ENCODE peak calls at places on chromosomes 16 and 17, in seven cellular contexts. F is lung, P is H1, V is upper lobe of right lung, H is esophagus squamous epithelium, U is A673, K is psoas muscle. C is an unnamed sample.
A peak's percentile ranks its signal among the peaks of the same experiment; 100 is the strongest.

GRCh38 chr17:76394166-76394565 is 9.8 kb downstream of the SPHK1 start:
- DNase-seq in F (no peak), P (no peak), V (no peak), H (no peak), U (no peak), K (no peak), C (no peak)

GRCh38 chr16:1082952-1083675 is 10.6 kb downstream of the SSTR5 start:
- DNase-seq in F (no peak), P (no peak), V (no peak), H (no peak), U (no peak), K (no peak), C (no peak)

GRCh38 chr16:67296422-67296821 is 17.1 kb downstream of the PLEKHG4 start:
- DNase-seq in F (no peak), P (no peak), V (no peak), H (no peak), U (no peak), K (no peak), C (no peak)

GRCh38 chr17:20066253-20066652 is 57.1 kb downstream of the SPECC1 start:
- DNase-seq in F (no peak), P (no peak), V (no peak), H (no peak), U (no peak), K (peak; percentile 76), C (no peak)

GRCh38 chr16:11669380-11670146 is 1.3 kb downstream of the SNN start:
- DNase-seq in F (peak; percentile 59), P (no peak), V (no peak), H (no peak), U (no peak), K (peak; percentile 85), C (no peak)

GRCh38 chr17:56540791-56541190 is 52.7 kb upstream of the NOG start:
- DNase-seq in F (no peak), P (no peak), V (no peak), H (no peak), U (no peak), K (no peak), C (no peak)

GRCh38 chr17:75704963-75705875 is 16.0 kb upstream of the ITGB4 start:
- DNase-seq in F (no peak), P (no peak), V (no peak), H (no peak), U (no peak), K (no peak), C (no peak)

GRCh38 chr16:70163596-70163995 is 10.0 kb upstream of the CLEC18C start:
- DNase-seq in F (peak; percentile 29), P (no peak), V (no peak), H (no peak), U (no peak), K (no peak), C (no peak)

GRCh38 chr16:14301150-14302030 is 230.3 kb downstream of the MRTFB start:
- DNase-seq in F (no peak), P (no peak), V (peak; percentile 69), H (no peak), U (no peak), K (peak; percentile 74), C (no peak)

GRCh38 chr17:3828151-3828851 is 17.7 kb downstream of the NCBP3 start:
- DNase-seq in F (no peak), P (no peak), V (no peak), H (no peak), U (no peak), K (no peak), C (no peak)

GRCh38 chr17:30541802-30542201 is 64.6 kb downstream of the GOSR1 start:
- DNase-seq in F (no peak), P (peak; percentile 38), V (no peak), H (no peak), U (no peak), K (no peak), C (no peak)

GRCh38 chr16:48277158-48277557 is 29.8 kb upstream of the ABCC11 start:
- DNase-seq in F (no peak), P (no peak), V (no peak), H (no peak), U (no peak), K (no peak), C (no peak)

GRCh38 chr17:41777157-41777578 is 9.3 kb downstream of the JUP start:
- DNase-seq in F (no peak), P (peak; percentile 56), V (no peak), H (no peak), U (no peak), K (peak; percentile 85), C (no peak)

GRCh38 chr17:30716461-30717289 is 107.8 kb downstream of the CRLF3 start:
- DNase-seq in F (no peak), P (no peak), V (peak; percentile 60), H (no peak), U (no peak), K (peak; percentile 32), C (no peak)

GRCh38 chr17:29379084-29379811 is 10.9 kb upstream of the TAOK1 start:
- DNase-seq in F (no peak), P (no peak), V (no peak), H (no peak), U (peak; percentile 72), K (no peak), C (no peak)

GRCh38 chr16:49489686-49490320 is 116.2 kb downstream of the C16orf78 start:
- DNase-seq in F (no peak), P (no peak), V (peak; percentile 39), H (no peak), U (no peak), K (peak; percentile 42), C (no peak)

GRCh38 chr17:44170135-44170498 is 387 bp upstream of the ASB16 start:
- DNase-seq in F (no peak), P (no peak), V (no peak), H (no peak), U (no peak), K (no peak), C (no peak)

GRCh38 chr17:67434061-67434525 is 57.0 kb downstream of the PITPNC1 start:
- DNase-seq in F (peak; percentile 36), P (no peak), V (peak; percentile 76), H (no peak), U (peak; percentile 81), K (no peak), C (no peak)

GRCh38 chr17:9244066-9245052 is 223.0 kb downstream of the NTN1 start:
- DNase-seq in F (no peak), P (no peak), V (peak; percentile 75), H (no peak), U (no peak), K (peak; percentile 77), C (no peak)

GRCh38 chr16:67915831-67916723 is 15.6 kb downstream of the CTRL start:
- DNase-seq in F (no peak), P (no peak), V (no peak), H (no peak), U (no peak), K (no peak), C (no peak)

GRCh38 chr17:14522795-14523387 is 222.0 kb downstream of the HS3ST3B1 start:
- DNase-seq in F (no peak), P (no peak), V (no peak), H (no peak), U (no peak), K (no peak), C (no peak)

GRCh38 chr17:15263206-15263579 is 1.9 kb downstream of the PMP22 start:
- DNase-seq in F (peak; percentile 78), P (no peak), V (peak; percentile 78), H (peak; percentile 15), U (peak; percentile 4), K (peak; percentile 97), C (no peak)

GRCh38 chr17:61239261-61239660 is 160.4 kb upstream of the TBX2 start:
- DNase-seq in F (no peak), P (no peak), V (no peak), H (no peak), U (no peak), K (no peak), C (no peak)

GRCh38 chr16:72753883-72754282 is 294.0 kb downstream of the ZFHX3 start:
- DNase-seq in F (no peak), P (no peak), V (no peak), H (no peak), U (no peak), K (no peak), C (no peak)

GRCh38 chr16:15829460-15829859 is 27.4 kb downstream of the MYH11 start:
- DNase-seq in F (peak; percentile 40), P (no peak), V (peak; percentile 65), H (no peak), U (no peak), K (peak; percentile 78), C (no peak)

GRCh38 chr16:66357523-66357928 is 9.0 kb upstream of the CDH5 start:
- DNase-seq in F (peak; percentile 56), P (no peak), V (no peak), H (no peak), U (peak; percentile 87), K (no peak), C (peak; percentile 47)

GRCh38 chr17:17921192-17922082 is 50.8 kb downstream of the TOM1L2 start:
- DNase-seq in F (no peak), P (peak; percentile 62), V (no peak), H (no peak), U (peak; percentile 89), K (no peak), C (no peak)

GRCh38 chr16:64475627-64476351 is 646.1 kb downstream of the CDH11 start:
- DNase-seq in F (no peak), P (no peak), V (no peak), H (no peak), U (no peak), K (no peak), C (no peak)
- H3K27ac ChIP-seq in F (no peak overlapping the region), P (no peak overlapping the region), V (peak overlapping the region; percentile 9), H (no peak overlapping the region), U (no peak overlapping the region), K (peak overlapping the region; percentile 52), C (no peak overlapping the region)

DNA sequence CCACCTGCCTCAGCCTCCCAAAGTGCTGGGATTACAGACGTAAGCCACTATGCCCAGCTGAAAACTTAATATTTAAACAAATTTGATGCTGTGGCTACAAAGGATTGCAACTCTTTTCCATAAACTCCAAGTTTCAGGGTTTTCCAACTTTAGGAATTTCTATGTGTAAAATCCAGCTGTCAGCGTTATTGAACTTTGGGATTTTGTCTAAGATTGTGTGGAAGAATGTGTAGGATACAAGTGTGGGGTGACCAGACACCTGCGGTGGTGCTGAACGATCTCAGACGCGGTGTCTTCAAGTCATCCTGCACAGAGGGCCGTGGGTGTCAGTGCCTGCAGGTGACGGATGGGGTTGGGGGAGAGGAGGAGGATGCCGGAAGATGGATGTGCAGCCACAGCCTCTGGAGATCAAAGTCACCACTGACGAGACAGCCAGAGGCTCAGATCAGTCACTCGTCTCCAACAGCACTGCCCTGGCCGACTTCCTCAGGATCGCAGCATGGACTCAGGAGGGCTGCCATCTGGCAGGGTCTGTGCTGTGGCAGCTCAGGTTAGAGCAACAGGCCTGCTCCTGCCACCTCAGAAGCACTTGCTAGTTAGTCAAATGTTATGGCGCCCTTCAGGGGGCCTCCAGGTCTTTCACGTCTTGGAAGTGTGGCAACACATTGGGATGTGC is 13.0 kb downstream of the ACSF3 start:
- DNase-seq in F (no peak), P (no peak), V (peak; percentile 51), H (no peak), U (no peak), K (no peak), C (no peak)
- H3K36me3 ChIP-seq in F (peaks cover 6% of the 10 kb centered on the region), P (peaks cover 13% of the 10 kb centered on the region), V (peaks cover 64% of the 10 kb centered on the region), H (peaks cover 33% of the 10 kb centered on the region), U (peaks cover 14% of the 10 kb centered on the region), K (peaks cover 2% of the 10 kb centered on the region), C (no peaks in the 10 kb centered on the region)

GRCh38 chr17:64066709-64067108 is 46.3 kb upstream of the ICAM2 start:
- DNase-seq in F (no peak), P (no peak), V (no peak), H (no peak), U (no peak), K (no peak), C (no peak)
- H3K27ac ChIP-seq in F (no peak overlapping the region), P (no peak overlapping the region), V (no peak overlapping the region), H (no peak overlapping the region), U (no peak overlapping the region), K (no peak overlapping the region), C (no peak overlapping the region)

GRCh38 chr16:4833584-4833983 is 13.5 kb downstream of the GLYR1 start:
- DNase-seq in F (no peak), P (no peak), V (no peak), H (no peak), U (no peak), K (no peak), C (no peak)
- H3K36me3 ChIP-seq in F (peaks cover 18% of the 10 kb centered on the region), P (peaks cover 40% of the 10 kb centered on the region), V (peaks cover 95% of the 10 kb centered on the region), H (peaks cover 36% of the 10 kb centered on the region), U (peaks cover 68% of the 10 kb centered on the region), K (peaks cover 11% of the 10 kb centered on the region), C (peaks cover 72% of the 10 kb centered on the region)

C was measured in SK-N-MC.